ENCODE peak calls at places on chromosomes 3 and 15, in seven cellular contexts. O is NCI-H69, Y is cardiac muscle cell, P is lower lobe of right lung, E is lung, S is MCF 10A, I is NCI-H1092. Q is an unnamed sample.

GRCh38 chr3:50194128-50194902 is 2.9 kb downstream of the GNAT1 start:
- DNase-seq in O (peak; percentile 79), Y (peak; percentile 73), P (peak; percentile 75), E (peak; percentile 54), S (peak; percentile 54), I (peak; percentile 5), Q (peak; percentile 86)

GRCh38 chr15:66825731-66826130 is 123.7 kb downstream of the SMAD6 start:
- DNase-seq in O (no peak), Y (no peak), P (no peak), E (no peak), S (no peak), I (no peak), Q (no peak)

GRCh38 chr3:98761656-98762229 is 1.4 kb upstream of the ST3GAL6 start:
- DNase-seq in O (no peak), Y (no peak), P (no peak), E (no peak), S (no peak), I (no peak), Q (no peak)

GRCh38 chr3:4680227-4680691 is 187.1 kb downstream of the ITPR1 start:
- DNase-seq in O (peak; percentile 24), Y (no peak), P (no peak), E (no peak), S (no peak), I (no peak), Q (no peak)

GRCh38 chr3:49654955-49655556 is 19.1 kb upstream of the APEH start:
- DNase-seq in O (peak; percentile 88), Y (no peak), P (no peak), E (no peak), S (peak; percentile 18), I (peak; percentile 17), Q (no peak)

GRCh38 chr15:68384451-68385239 is 47.3 kb downstream of the ITGA11 start:
- DNase-seq in O (no peak), Y (no peak), P (peak; percentile 25), E (no peak), S (peak; percentile 76), I (no peak), Q (peak; percentile 5)

GRCh38 chr3:151841801-151842200 is 27.9 kb downstream of the AADAC start:
- DNase-seq in O (no peak), Y (no peak), P (no peak), E (no peak), S (no peak), I (no peak), Q (no peak)

GRCh38 chr3:119294889-119295769 is 946 bp downstream of the ARHGAP31 start:
- DNase-seq in O (no peak), Y (peak; percentile 62), P (peak; percentile 53), E (no peak), S (peak; percentile 49), I (no peak), Q (peak; percentile 77)

GRCh38 chr3:160454995-160455394 is 5.4 kb upstream of the TRIM59 start:
- DNase-seq in O (peak; percentile 79), Y (no peak), P (no peak), E (no peak), S (no peak), I (no peak), Q (no peak)

GRCh38 chr15:85329561-85330421 is 50.6 kb upstream of the AKAP13 start:
- DNase-seq in O (no peak), Y (no peak), P (no peak), E (no peak), S (no peak), I (no peak), Q (no peak)

GRCh38 chr3:38805765-38806386 is 10.1 kb downstream of the SCN10A start:
- DNase-seq in O (no peak), Y (peak; percentile 93), P (no peak), E (no peak), S (peak; percentile 90), I (no peak), Q (peak; percentile 78)

GRCh38 chr3:36911990-36912804 is 32.7 kb downstream of the TRANK1 start:
- DNase-seq in O (peak; percentile 2), Y (no peak), P (no peak), E (no peak), S (peak; percentile 81), I (no peak), Q (no peak)

GRCh38 chr15:88688394-88688933 is 49.6 kb downstream of the ISG20 start:
- DNase-seq in O (no peak), Y (no peak), P (no peak), E (no peak), S (no peak), I (no peak), Q (no peak)

GRCh38 chr15:74785716-74786032 is 3.8 kb downstream of the CSK start:
- DNase-seq in O (no peak), Y (no peak), P (no peak), E (no peak), S (no peak), I (no peak), Q (no peak)

GRCh38 chr15:71443538-71443937 is 328.3 kb downstream of the THSD4 start:
- DNase-seq in O (peak; percentile 8), Y (peak; percentile 62), P (peak; percentile 62), E (peak; percentile 53), S (peak; percentile 71), I (peak; percentile 0), Q (peak; percentile 91)

GRCh38 chr15:95265419-95265997 is 1034.1 kb downstream of the MCTP2 start:
- DNase-seq in O (no peak), Y (no peak), P (no peak), E (no peak), S (no peak), I (no peak), Q (no peak)

GRCh38 chr15:71743861-71744382 is 66.4 kb upstream of the NR2E3 start:
- DNase-seq in O (peak; percentile 53), Y (peak; percentile 70), P (no peak), E (peak; percentile 53), S (peak; percentile 72), I (peak; percentile 23), Q (peak; percentile 83)

GRCh38 chr3:182810574-182811268 is 17.4 kb downstream of the ATP11B start:
- DNase-seq in O (no peak), Y (no peak), P (no peak), E (no peak), S (no peak), I (no peak), Q (peak; percentile 1)

GRCh38 chr15:70313099-70314017 is 215.6 kb upstream of the TLE3 start:
- DNase-seq in O (no peak), Y (no peak), P (no peak), E (no peak), S (no peak), I (no peak), Q (no peak)

GRCh38 chr3:183015185-183015584 is 34.8 kb upstream of the DCUN1D1 start:
- DNase-seq in O (no peak), Y (no peak), P (no peak), E (no peak), S (no peak), I (no peak), Q (no peak)

GRCh38 chr3:180330440-180330839 is 271.5 kb upstream of the TTC14 start:
- DNase-seq in O (no peak), Y (no peak), P (no peak), E (no peak), S (no peak), I (no peak), Q (no peak)

Q was measured in HAP-1.